ENCODE peak calls at places on chromosomes 3 and 15, in ten cellular contexts. R is NCI-H1105 treated with DMSO at 0.1 percent for 48 hours; F is iPS-NIHi11; L is iris pigment epithelial cell; B is stimulated activated CD4-positive, alpha-beta T cell treated with anti-CD3 and anti-CD28 coated beads, Interleukin-12 subunit alpha, Interleukin-12 subunit beta, amount 100 ng/mL, for 4 hours; V is K562; Y is naive thymus-derived CD8-positive, alpha-beta T cell; A is MM.1S; Q is right cardiac atrium; O is NCI-H1048. N is an unnamed sample.

GRCh38 chr3:30448436-30448835 is 158.0 kb upstream of the TGFBR2 start:
- DNase-seq in R (no peak), F (no peak), L (no peak), B (no peak), V (no peak), Y (no peak), A (no peak), Q (no peak), O (no peak), N (no peak)

GRCh38 chr3:73351423-73352071 is 273.2 kb downstream of the PDZRN3 start:
- DNase-seq in R (no peak), F (no peak), L (no peak), B (no peak), V (no peak), Y (no peak), A (no peak), Q (peak), O (no peak), N (no peak)

GRCh38 chr3:69740103-69741021 is 1.1 kb downstream of the MITF start:
- DNase-seq in R (peak), F (peak), L (no peak), B (no peak), V (peak), Y (no peak), A (peak), Q (peak), O (no peak), N (peak)

GRCh38 chr15:91694131-91694828 is 159.2 kb upstream of the SLCO3A1 start:
- DNase-seq in R (no peak), F (no peak), L (no peak), B (no peak), V (no peak), Y (no peak), A (no peak), Q (peak), O (no peak), N (peak)

GRCh38 chr3:71576966-71577459 is 6.5 kb downstream of the FOXP1 start:
- DNase-seq in R (no peak), F (no peak), L (no peak), B (no peak), V (no peak), Y (no peak), A (no peak), Q (no peak), O (no peak), N (no peak)

GRCh38 chr15:28933710-28934445 is 48.1 kb downstream of the APBA2 start:
- DNase-seq in R (no peak), F (peak), L (no peak), B (no peak), V (peak), Y (no peak), A (no peak), Q (no peak), O (no peak), N (no peak)

GRCh38 chr15:57048930-57049550 is 130.6 kb downstream of the TCF12 start:
- DNase-seq in R (no peak), F (no peak), L (peak), B (no peak), V (no peak), Y (no peak), A (no peak), Q (no peak), O (no peak), N (no peak)

GRCh38 chr3:186366206-186366605 is 4.2 kb upstream of the DGKG start:
- DNase-seq in R (no peak), F (no peak), L (no peak), B (no peak), V (peak), Y (no peak), A (no peak), Q (no peak), O (no peak), N (no peak)

GRCh38 chr3:177930771-177931170 is 605.5 kb upstream of the KCNMB2 start:
- DNase-seq in R (no peak), F (no peak), L (no peak), B (no peak), V (no peak), Y (no peak), A (no peak), Q (no peak), O (no peak), N (no peak)